ENCODE peak calls at places on chromosomes 13 and 19, in eight cellular contexts. Y is thoracic aorta; Q is tibial nerve; F is endothelial cell of umbilical vein; V is CD8-positive, alpha-beta memory T cell; C is effector memory CD4-positive, alpha-beta T cell; J is IMR-90; W is trophoblast cell. Z is an unnamed sample. For H3K36me3, the result is how much of the 10 kb centered on the place peaks cover.

GRCh38 chr13:70585109-70585508 is 476.9 kb upstream of the KLHL1 start:
- DNase-seq in V (no peak), F (no peak), Y (no peak), J (no peak), W (no peak), C (no peak), Q (no peak), Z (no peak)

GRCh38 chr13:111270126-111270525 is 50.3 kb upstream of the TEX29 start:
- DNase-seq in Y (no peak), V (no peak), C (no peak), W (no peak), Q (no peak), J (no peak), F (no peak), Z (no peak)

GRCh38 chr13:64505511-64505910 is 2724.6 kb downstream of the PCDH9 start:
- DNase-seq in Q (no peak), W (no peak), J (peak), C (no peak), V (no peak), F (no peak), Y (no peak), Z (no peak)

GRCh38 chr13:32255744-32256120 is 59.4 kb downstream of the ZAR1L start:
- DNase-seq in W (no peak), C (no peak), Y (no peak), V (no peak), Q (no peak), J (peak), F (peak), Z (no peak)

GRCh38 chr13:29676535-29676934 is 81.0 kb upstream of the SLC7A1 start:
- DNase-seq in W (no peak), V (no peak), Y (no peak), Q (no peak), J (peak), C (no peak), F (no peak), Z (no peak)

GRCh38 chr13:23790591-23791170 is 98.5 kb downstream of the MIPEP start:
- DNase-seq in V (no peak), F (no peak), Q (no peak), J (peak), Y (no peak), C (no peak), W (no peak), Z (no peak)

GRCh38 chr19:18118420-18119242 is 21.1 kb downstream of the MAST3 start:
- DNase-seq in F (no peak), Y (no peak), Q (peak), W (no peak), V (no peak), J (peak), C (no peak), Z (no peak)

GRCh38 chr19:13078897-13079541 is 23.6 kb downstream of the LYL1 start:
- DNase-seq in V (no peak), C (no peak), Y (no peak), W (no peak), J (no peak), Q (no peak), F (no peak), Z (no peak)

GRCh38 chr13:80123945-80124344 is 217.0 kb downstream of the SPRY2 start:
- DNase-seq in C (no peak), V (no peak), J (no peak), F (no peak), W (no peak), Q (no peak), Y (no peak), Z (no peak)

GRCh38 chr19:13506550-13506878 is 235 bp upstream of the CACNA1A start:
- DNase-seq in W (no peak), J (peak), Q (no peak), Y (no peak), V (no peak), C (no peak), F (no peak), Z (no peak)

GRCh38 chr13:46492946-46493345 is 60.0 kb upstream of the LRCH1 start:
- DNase-seq in Q (peak), J (peak), W (peak), V (no peak), F (peak), C (no peak), Y (no peak), Z (peak)

GRCh38 chr19:55118401-55118991 is 1.1 kb upstream of the PPP1R12C start:
- DNase-seq in F (no peak), J (no peak), Y (no peak), W (no peak), Q (peak), C (no peak), V (no peak), Z (peak)

GRCh38 chr19:948842-949496 is 23.1 kb downstream of the ARID3A start:
- DNase-seq in Q (no peak), F (no peak), V (no peak), C (no peak), J (no peak), W (no peak), Y (no peak), Z (no peak)

GRCh38 chr19:52786078-52786463 is 520 bp downstream of the ZNF600 start:
- DNase-seq in C (no peak), Y (no peak), Q (no peak), W (peak), V (no peak), F (peak), J (no peak), Z (no peak)

GRCh38 chr13:102089177-102089576 is 312.7 kb downstream of the FGF14 start:
- DNase-seq in Q (no peak), J (no peak), C (no peak), Y (no peak), F (no peak), V (no peak), W (peak), Z (no peak)

GRCh38 chr13:26881154-26881553 is 120.6 kb upstream of the GPR12 start:
- DNase-seq in W (peak), J (peak), V (no peak), Q (no peak), C (no peak), F (no peak), Y (no peak), Z (no peak)

GRCh38 chr13:43684947-43685725 is 101.6 kb downstream of the ENOX1 start:
- DNase-seq in C (no peak), J (no peak), Q (no peak), F (no peak), V (no peak), W (peak), Y (no peak), Z (no peak)

GRCh38 chr13:37202264-37202663 is 96.8 kb upstream of the CSNK1A1L start:
- DNase-seq in Y (no peak), V (no peak), W (no peak), J (peak), C (no peak), Q (no peak), F (no peak), Z (no peak)

GRCh38 chr13:57552441-57552840 is 79.1 kb upstream of the PCDH17 start:
- DNase-seq in Y (no peak), Q (no peak), V (no peak), F (no peak), C (no peak), J (no peak), W (no peak), Z (no peak)

GRCh38 chr13:73092831-73093230 is 34.0 kb downstream of the KLF5 start:
- DNase-seq in C (no peak), F (no peak), Q (no peak), Y (no peak), J (no peak), W (no peak), V (no peak), Z (no peak)

GRCh38 chr19:39671739-39672363 is 16.1 kb downstream of the LGALS16 start:
- DNase-seq in C (peak), V (no peak), Q (peak), Y (no peak), F (peak), J (peak), W (peak), Z (peak)

GRCh38 chr19:29971002-29971401 is 29.0 kb downstream of the URI1 start:
- DNase-seq in W (no peak), J (no peak), F (no peak), V (no peak), Q (no peak), Y (no peak), C (no peak), Z (no peak)

GRCh38 chr13:59345316-59345715 is 818.4 kb downstream of the DIAPH3 start:
- DNase-seq in J (no peak), W (no peak), C (no peak), Y (no peak), V (no peak), F (peak), Q (no peak), Z (no peak)

GRCh38 chr13:98462946-98463345 is 114.0 kb downstream of the STK24 start:
- DNase-seq in F (no peak), Q (no peak), W (no peak), V (no peak), C (no peak), J (no peak), Y (no peak), Z (no peak)

GRCh38 chr13:27283906-27284523 is 13.4 kb downstream of the RASL11A start:
- DNase-seq in C (no peak), W (no peak), F (peak), V (no peak), Y (no peak), Q (no peak), J (no peak), Z (no peak)

GRCh38 chr13:109401891-109402290 is 384.5 kb downstream of the IRS2 start:
- DNase-seq in V (no peak), W (peak), J (no peak), Q (no peak), F (no peak), C (no peak), Y (no peak), Z (no peak)

GRCh38 chr13:28671393-28671792 is 12.5 kb downstream of the POMP start:
- DNase-seq in Q (no peak), V (no peak), C (no peak), F (no peak), J (no peak), W (no peak), Y (no peak), Z (no peak)
- H3K36me3 ChIP-seq in Q (under half), V (half or more), C (half or more), F (under half), J (half or more), W (half or more), Y (half or more), Z (under half)

DNA sequence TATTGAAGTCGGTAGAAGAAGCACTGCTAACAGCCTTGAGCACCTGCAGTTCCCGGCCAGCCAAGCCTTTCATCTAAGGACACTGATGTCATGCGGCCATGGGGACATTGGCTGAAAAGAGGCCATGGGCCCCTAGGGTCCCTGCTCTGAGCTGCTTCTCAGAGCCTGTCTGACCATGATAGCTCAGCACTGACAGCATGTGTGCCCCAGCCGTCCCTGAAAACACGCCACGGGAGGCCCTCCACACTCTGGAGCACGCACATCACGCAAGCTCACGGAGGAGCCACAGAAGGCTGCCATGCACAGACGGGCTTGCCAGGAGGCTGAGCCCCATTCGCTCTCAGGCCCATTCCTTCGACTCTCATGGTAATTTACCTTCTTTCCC is 51.8 kb downstream of the MLLT1 start:
- DNase-seq in V (no peak), W (no peak), F (no peak), C (no peak), Y (no peak), Q (no peak), J (no peak), Z (no peak)
- H3K36me3 ChIP-seq in V (under half), W (half or more), F (under half), C (under half), Y (under half), Q (under half), J (under half), Z (under half)

DNA sequence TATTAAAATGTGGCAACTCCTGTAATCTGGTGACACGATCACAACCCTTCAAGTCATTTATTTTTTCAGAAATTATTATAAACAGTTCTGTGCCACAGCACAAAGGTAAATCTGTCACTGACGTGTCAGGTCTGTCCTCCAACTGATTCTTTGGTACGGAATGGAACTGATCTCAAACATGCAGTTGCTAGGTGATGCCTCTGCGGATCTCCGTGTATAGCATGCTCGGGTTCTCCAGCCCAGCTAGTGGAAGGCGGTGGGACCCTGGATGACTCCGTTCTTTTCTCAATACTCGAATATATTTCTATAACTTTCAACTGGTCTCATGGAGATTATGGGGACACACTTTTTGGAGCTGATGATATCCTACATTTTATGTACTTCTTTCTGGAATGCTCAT is 11.0 kb downstream of the RANBP3 start:
- DNase-seq in F (no peak), C (no peak), J (no peak), W (peak), V (no peak), Q (no peak), Y (no peak), Z (no peak)
- H3K36me3 ChIP-seq in F (under half), C (under half), J (under half), W (under half), V (under half), Q (under half), Y (under half), Z (under half)

DNA sequence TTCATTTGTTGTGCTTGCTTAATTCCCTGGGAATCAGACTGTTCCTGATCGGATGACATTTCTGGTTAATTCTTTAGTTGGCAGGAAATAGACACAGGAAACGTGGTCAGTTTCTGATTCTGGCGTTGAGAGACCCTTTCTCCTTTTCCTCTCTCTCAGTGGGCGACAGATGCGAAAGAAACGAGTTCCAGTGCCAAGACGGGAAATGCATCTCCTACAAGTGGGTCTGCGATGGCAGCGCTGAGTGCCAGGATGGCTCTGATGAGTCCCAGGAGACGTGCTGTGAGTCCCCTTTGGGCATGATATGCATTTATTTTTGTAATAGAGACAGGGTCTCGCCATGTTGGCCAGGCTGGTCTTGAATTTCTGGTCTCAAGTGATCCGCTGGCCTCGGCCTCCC is 10.8 kb downstream of the LDLR start:
- DNase-seq in W (no peak), F (peak), J (no peak), C (no peak), Q (no peak), Y (no peak), V (no peak), Z (no peak)
- H3K36me3 ChIP-seq in W (half or more), F (under half), J (under half), C (under half), Q (under half), Y (under half), V (under half), Z (under half)

GRCh38 chr13:50919291-50919690 is 9.7 kb downstream of the RNASEH2B start:
- DNase-seq in Y (no peak), F (no peak), C (no peak), W (peak), V (no peak), Q (no peak), J (peak), Z (no peak)
- H3K36me3 ChIP-seq in Y (under half), F (under half), C (under half), W (under half), V (under half), Q (under half), J (under half), Z (under half)

GRCh38 chr13:113184568-113185440 is 23.7 kb downstream of the PCID2 start:
- DNase-seq in Y (no peak), W (no peak), V (peak), J (no peak), F (no peak), Q (no peak), C (no peak), Z (no peak)
- H3K36me3 ChIP-seq in Y (under half), W (under half), V (under half), J (under half), F (under half), Q (under half), C (under half), Z (under half)

DNA sequence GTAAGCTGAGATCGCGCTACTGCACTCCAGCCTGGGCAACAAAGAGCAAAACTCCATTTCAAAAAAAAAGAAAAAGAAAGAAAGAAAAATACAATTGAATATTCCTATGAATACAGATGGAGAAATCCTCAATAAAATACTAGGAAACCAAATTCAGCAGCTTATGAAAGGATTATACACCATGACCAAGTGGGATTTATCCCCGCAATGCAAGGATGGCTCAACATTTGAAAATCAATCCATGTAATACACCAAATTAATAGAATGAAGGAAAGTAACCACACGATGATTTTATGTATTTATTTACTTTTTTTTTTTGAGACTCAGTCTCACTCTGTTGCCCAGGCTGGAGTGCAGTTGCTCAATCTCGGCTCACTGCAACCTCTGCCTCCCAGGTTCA is 19.5 kb upstream of the TM6SF2 start:
- DNase-seq in F (no peak), C (no peak), V (no peak), Y (no peak), W (no peak), Q (no peak), J (no peak), Z (no peak)
- H3K36me3 ChIP-seq in F (under half), C (under half), V (under half), Y (under half), W (under half), Q (under half), J (under half), Z (under half)

GRCh38 chr13:113981201-113981605 is 7.3 kb upstream of the C13orf46 start:
- DNase-seq in W (no peak), J (no peak), Y (peak), V (no peak), Q (peak), F (no peak), C (no peak), Z (no peak)
- H3K36me3 ChIP-seq in W (under half), J (half or more), Y (under half), V (half or more), Q (under half), F (under half), C (half or more), Z (under half)

DNA sequence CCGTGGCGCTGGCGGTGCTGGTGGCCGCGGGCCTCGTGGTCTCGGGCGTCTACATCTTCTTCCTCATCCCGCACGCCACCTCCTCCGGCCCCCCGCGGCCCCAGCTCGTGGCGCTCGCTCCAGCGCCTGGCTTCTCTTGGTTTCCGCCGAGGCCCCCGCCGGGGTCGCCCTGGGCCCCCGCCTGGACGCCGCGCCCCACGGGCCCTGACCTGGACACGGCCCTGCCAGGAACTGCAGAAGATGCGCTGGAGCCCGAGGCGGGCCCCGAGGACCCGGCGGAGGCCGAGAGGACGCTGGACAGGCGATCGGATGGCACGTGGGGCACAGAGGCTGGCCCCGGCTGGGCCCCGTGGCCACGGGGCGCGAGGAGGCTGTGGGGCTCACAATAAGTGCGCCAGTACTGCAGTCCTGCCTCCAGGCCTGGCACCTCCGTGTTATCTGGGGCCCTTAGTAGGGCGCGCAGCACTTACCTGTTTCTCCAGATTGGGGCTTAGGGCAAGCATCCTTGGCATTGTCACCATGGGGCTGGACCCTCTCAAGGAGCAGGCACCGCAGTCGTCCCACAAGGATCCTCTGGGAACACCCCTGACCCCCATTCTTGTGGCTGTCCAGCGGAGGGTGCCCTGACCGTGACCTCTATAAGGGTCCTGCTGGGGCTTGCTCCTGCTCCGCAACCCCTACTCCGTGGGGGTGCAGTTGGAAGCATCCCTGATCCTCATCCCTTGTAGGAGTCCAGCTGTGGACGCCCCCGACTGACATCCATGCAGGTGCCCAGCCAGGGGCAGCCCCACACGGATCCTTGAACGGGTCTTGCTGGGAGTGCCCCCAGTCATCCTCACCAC is 1.5 kb downstream of the RNF225 start:
- DNase-seq in Q (no peak), Y (no peak), W (no peak), F (no peak), C (no peak), J (no peak), V (no peak), Z (no peak)
- H3K36me3 ChIP-seq in Q (under half), Y (under half), W (under half), F (under half), C (under half), J (under half), V (under half), Z (under half)